ENCODE peak calls at places on chromosomes 13 and 19, in ten cellular contexts. Q is adrenal gland, W is PC-9, L is IMR-90, U is transverse colon, A is PC-3, G is heart right ventricle, X is GM23338, J is mucosa of descending colon, N is spleen. D is an unnamed sample.

GRCh38 chr13:77325371-77325941 is 1.4 kb downstream of the MYCBP2 start:
- DNase-seq in A (peak; percentile 13), L (no peak), Q (no peak), W (peak; percentile 47), U (no peak), G (no peak), N (no peak), X (peak; percentile 24), J (no peak), D (no peak)

GRCh38 chr13:33316890-33317289 is 31.3 kb upstream of the STARD13 start:
- DNase-seq in G (no peak), X (no peak), Q (no peak), L (peak; percentile 16), A (no peak), W (no peak), N (no peak), J (no peak), U (no peak), D (no peak)

GRCh38 chr19:36049080-36049698 is 4.9 kb downstream of the THAP8 start:
- DNase-seq in A (peak; percentile 1), L (no peak), Q (no peak), U (no peak), W (no peak), G (no peak), X (no peak), J (no peak), N (no peak), D (no peak)

GRCh38 chr13:20124303-20124702 is 36.5 kb downstream of the GJA3 start:
- DNase-seq in X (no peak), G (no peak), U (no peak), L (peak; percentile 45), A (no peak), W (no peak), N (no peak), J (no peak), Q (no peak), D (no peak)

GRCh38 chr13:76597868-76598267 is 288.3 kb downstream of the KCTD12 start:
- DNase-seq in U (no peak), A (no peak), W (no peak), J (no peak), Q (no peak), X (no peak), L (no peak), N (no peak), G (no peak), D (no peak)

GRCh38 chr13:113820813-113821651 is 42.8 kb downstream of the GAS6 start:
- DNase-seq in A (peak; percentile 82), X (no peak), N (peak; percentile 79), L (peak; percentile 99), J (no peak), W (peak; percentile 75), Q (peak; percentile 78), G (peak; percentile 77), U (peak; percentile 63), D (no peak)

GRCh38 chr19:45439569-45440258 is 16.0 kb upstream of the ERCC1 start:
- DNase-seq in J (peak; percentile 89), G (peak; percentile 90), W (no peak), X (peak; percentile 76), Q (peak; percentile 85), N (peak; percentile 96), L (peak; percentile 72), U (peak; percentile 88), A (peak; percentile 66), D (peak; percentile 91)

GRCh38 chr19:55300821-55301458 is 17.1 kb downstream of the BRSK1 start:
- DNase-seq in L (no peak), J (no peak), A (no peak), N (no peak), G (no peak), U (no peak), X (no peak), Q (no peak), W (no peak), D (no peak)

GRCh38 chr19:19642506-19643157 is 825 bp downstream of the GMIP start:
- DNase-seq in U (peak; percentile 23), Q (no peak), X (no peak), W (no peak), L (no peak), N (no peak), G (no peak), A (peak; percentile 11), J (no peak), D (no peak)

GRCh38 chr19:19647037-19647835 is 3.8 kb upstream of the GMIP start:
- DNase-seq in J (no peak), Q (no peak), G (no peak), X (no peak), W (no peak), N (no peak), A (no peak), U (no peak), L (no peak), D (no peak)

GRCh38 chr19:19643158-19644053 is at the start of gene GMIP:
- DNase-seq in W (peak; percentile 63), X (peak; percentile 93), N (peak; percentile 98), A (peak; percentile 68), Q (peak; percentile 74), G (peak; percentile 84), J (peak; percentile 94), L (peak; percentile 29), U (peak; percentile 91), D (peak; percentile 92)

GRCh38 chr19:19645233-19645870 is 1.9 kb upstream of the GMIP start:
- DNase-seq in J (no peak), W (no peak), L (no peak), G (no peak), A (no peak), X (no peak), Q (no peak), U (no peak), N (no peak), D (no peak)

DNA sequence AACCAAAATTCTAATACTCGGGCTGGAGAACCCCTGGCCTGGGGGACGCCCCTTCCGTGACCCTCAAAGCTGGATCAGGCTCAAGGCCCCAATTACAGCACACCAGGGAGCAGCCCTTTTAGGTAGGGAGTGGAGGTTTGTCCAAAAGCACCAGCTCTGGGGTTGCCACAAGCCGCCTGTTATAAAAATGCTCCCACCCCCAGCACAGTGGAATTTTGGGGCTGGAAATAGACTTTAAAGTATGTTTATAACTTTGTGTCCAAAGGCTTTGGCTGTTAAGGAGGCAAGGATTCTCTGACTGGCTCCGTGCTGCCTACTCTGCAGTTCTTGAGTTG is 564 bp upstream of the GMIP start:
- DNase-seq in A (no peak), X (no peak), L (no peak), Q (no peak), J (no peak), W (no peak), G (no peak), N (no peak), U (no peak), D (no peak)
- TF ChIP-seq CTCF in A (peak; percentile 14), X (no peak), L (no peak), Q (peak; percentile 20), J (no peak), W (peak; percentile 63), G (no peak), N (no peak), U (peak; percentile 2), D (no peak)

GRCh38 chr19:12834418-12834943 is at the start of gene RTBDN:
- DNase-seq in N (no peak), Q (no peak), U (no peak), L (no peak), G (no peak), A (peak; percentile 35), W (no peak), X (peak; percentile 71), J (no peak), D (no peak)

GRCh38 chr19:12833747-12834417 is 497 bp downstream of the RTBDN start:
- DNase-seq in A (peak; percentile 39), J (peak; percentile 57), W (no peak), Q (no peak), N (no peak), L (no peak), X (peak; percentile 74), G (peak; percentile 22), U (peak; percentile 19), D (peak; percentile 69)

GRCh38 chr19:12836529-12836863 is 1.8 kb upstream of the MAST1 start:
- DNase-seq in W (no peak), L (no peak), X (no peak), Q (no peak), J (no peak), U (no peak), N (no peak), A (no peak), G (no peak), D (no peak)

GRCh38 chr19:12833418-12833746 is 997 bp downstream of the RTBDN start:
- DNase-seq in U (no peak), X (peak; percentile 32), N (no peak), L (no peak), G (no peak), Q (no peak), J (no peak), W (no peak), A (no peak), D (no peak)

DNA sequence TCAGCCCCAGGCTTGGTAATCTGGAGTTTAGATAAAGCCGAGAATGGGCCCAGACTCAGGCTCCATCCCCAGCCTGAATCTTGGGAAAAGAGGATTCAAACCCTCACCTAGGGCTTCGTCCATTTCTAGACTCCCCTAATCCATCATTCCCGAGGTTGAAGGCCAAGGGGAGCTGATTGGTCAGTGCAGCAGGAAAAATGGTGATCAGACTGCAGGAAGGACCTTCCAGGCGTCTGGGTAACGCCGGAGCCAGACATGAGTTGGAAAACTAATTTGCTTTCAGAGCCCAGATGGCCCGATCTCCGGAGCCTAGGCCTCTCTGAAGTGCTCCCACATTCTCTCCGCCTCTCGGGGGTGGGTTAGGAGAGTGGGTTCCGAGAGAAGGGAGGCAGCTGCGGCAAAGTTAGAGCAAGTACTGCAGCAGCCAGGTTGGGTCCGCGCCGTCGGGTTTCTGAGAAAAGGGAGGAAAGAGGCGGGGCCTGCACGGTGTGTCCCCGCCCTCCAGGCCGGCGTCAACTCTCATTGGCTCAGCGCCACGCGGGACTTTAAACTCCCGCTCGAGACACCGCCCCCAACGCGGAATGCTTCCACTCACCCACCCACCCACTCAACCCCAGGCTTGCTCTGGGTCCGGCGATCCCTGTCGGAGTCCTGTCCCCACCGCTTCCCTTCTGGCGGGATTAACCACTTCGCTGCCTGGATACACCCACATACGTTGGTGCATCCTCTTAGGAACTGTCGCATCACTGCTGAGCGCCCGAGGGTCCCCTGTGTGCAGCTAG is 788 bp upstream of the RTBDN start:
- DNase-seq in X (peak; percentile 90), L (no peak), Q (no peak), W (no peak), A (peak; percentile 64), J (peak; percentile 58), U (peak; percentile 35), G (peak; percentile 19), N (no peak), D (no peak)
- H3K4me3 ChIP-seq in X (peak overlapping the region; percentile 77), L (no peak overlapping the region), Q (no peak overlapping the region), W (no peak overlapping the region), A (peak overlapping the region; percentile 71), J (no peak overlapping the region), U (no peak overlapping the region), G (no peak overlapping the region), N (no peak overlapping the region), D (no peak overlapping the region)

GRCh38 chr19:16100524-16100923 is 11.2 kb upstream of the RAB8A start:
- DNase-seq in N (no peak), G (no peak), J (no peak), A (no peak), W (no peak), L (no peak), X (no peak), U (no peak), Q (no peak), D (no peak)
- H3K4me1 ChIP-seq in N (peaks cover 47% of the 10 kb centered on the region), G (no peaks in the 10 kb centered on the region), J (peaks cover 20% of the 10 kb centered on the region), A (peaks cover 15% of the 10 kb centered on the region), W (peaks cover 32% of the 10 kb centered on the region), L (peaks cover 3% of the 10 kb centered on the region), X (no peaks in the 10 kb centered on the region), U (peaks cover under 1% of the 10 kb centered on the region), Q (peaks cover 11% of the 10 kb centered on the region), D (no peaks in the 10 kb centered on the region)

GRCh38 chr19:13153627-13154240 is 3.5 kb downstream of the IER2 start:
- DNase-seq in N (peak; percentile 92), A (peak; percentile 35), L (no peak), Q (peak; percentile 48), X (peak; percentile 61), W (peak; percentile 42), J (peak; percentile 68), U (peak; percentile 47), G (peak; percentile 49), D (no peak)

GRCh38 chr19:13150919-13151604 is 851 bp downstream of the IER2 start:
- DNase-seq in N (peak; percentile 87), X (no peak), U (no peak), W (no peak), Q (peak; percentile 58), G (no peak), L (no peak), A (no peak), J (no peak), D (no peak)

GRCh38 chr19:13152854-13153626 is 2.8 kb downstream of the IER2 start:
- DNase-seq in W (peak; percentile 82), Q (peak; percentile 98), L (peak; percentile 93), A (peak; percentile 98), G (peak; percentile 96), N (peak; percentile 98), X (peak; percentile 98), J (peak; percentile 98), U (peak; percentile 97), D (peak; percentile 96)

GRCh38 chr19:13151605-13152355 is 1.6 kb downstream of the IER2 start:
- DNase-seq in J (peak; percentile 98), A (peak; percentile 99), W (peak; percentile 95), Q (peak; percentile 97), N (peak; percentile 98), L (peak; percentile 96), U (peak; percentile 98), G (peak; percentile 97), X (peak; percentile 98), D (peak; percentile 98)

GRCh38 chr19:13152356-13152853 is 2.2 kb downstream of the IER2 start:
- DNase-seq in L (no peak), J (no peak), W (no peak), U (no peak), N (no peak), Q (no peak), X (no peak), A (no peak), G (no peak), D (no peak)
- TF ChIP-seq CTCF in L (no peak), J (no peak), W (no peak), U (no peak), N (no peak), Q (no peak), X (no peak), A (no peak), G (no peak), D (no peak)